ENCODE peak calls at places on chromosome X, in seven cellular contexts. U, M, I, N, J, W and D are unnamed samples.

GRCh38 chrX:17553451-17553850 is 178.5 kb downstream of the NHS start:
- DNase-seq in J (no peak), I (no peak), U (peak; percentile 85), M (peak; percentile 70), N (no peak), W (peak; percentile 20), D (no peak)

GRCh38 chrX:16664059-16664458 is 14.1 kb downstream of the S100G start:
- DNase-seq in U (no peak), M (peak; percentile 67), W (no peak), J (no peak), I (no peak), N (no peak), D (no peak)

GRCh38 chrX:16023790-16024734 is 99.3 kb upstream of the GRPR start:
- DNase-seq in I (no peak), W (no peak), J (no peak), U (no peak), N (no peak), M (peak; percentile 58), D (no peak)

GRCh38 chrX:74525116-74525515 is 89.3 kb downstream of the RLIM start:
- DNase-seq in M (peak; percentile 45), I (no peak), W (no peak), N (no peak), J (no peak), U (no peak), D (no peak)

GRCh38 chrX:33725556-33726232 is 406.4 kb downstream of the FAM47A start:
- DNase-seq in I (no peak), W (no peak), J (peak; percentile 14), U (peak; percentile 16), N (peak; percentile 48), M (no peak), D (peak; percentile 30)

GRCh38 chrX:103275947-103276567 is 493 bp downstream of the TCEAL5 start:
- DNase-seq in W (no peak), U (no peak), I (no peak), M (no peak), J (no peak), N (no peak), D (no peak)

GRCh38 chrX:16836371-16836770 is 33.8 kb downstream of the RBBP7 start:
- DNase-seq in N (no peak), W (peak; percentile 10), I (peak; percentile 18), M (peak; percentile 13), U (no peak), J (no peak), D (peak; percentile 42)

GRCh38 chrX:72025236-72025770 is 106.4 kb downstream of the RTL5 start:
- DNase-seq in N (no peak), W (no peak), J (no peak), U (no peak), M (no peak), I (no peak), D (no peak)

GRCh38 chrX:9285342-9285771 is 179.5 kb upstream of the TBL1X start:
- DNase-seq in I (no peak), U (peak; percentile 62), M (no peak), W (no peak), J (no peak), N (no peak), D (no peak)

GRCh38 chrX:29090811-29091210 is 503.6 kb downstream of the IL1RAPL1 start:
- DNase-seq in I (no peak), M (peak; percentile 29), U (peak; percentile 26), N (no peak), J (no peak), W (no peak), D (no peak)

GRCh38 chrX:25976683-25977310 is 161.3 kb upstream of the MAGEB18 start:
- DNase-seq in N (no peak), I (no peak), M (no peak), J (no peak), W (no peak), U (no peak), D (no peak)

GRCh38 chrX:135421537-135421931 is 210 bp upstream of the SMIM10L2A start:
- DNase-seq in M (peak; percentile 32), J (peak; percentile 88), U (peak; percentile 76), N (peak; percentile 78), W (peak; percentile 88), I (peak; percentile 96), D (peak; percentile 49)

GRCh38 chrX:101291204-101291603 is at the start of gene TAF7L:
- DNase-seq in I (no peak), M (no peak), U (peak; percentile 1), N (no peak), W (no peak), J (peak; percentile 63), D (no peak)

GRCh38 chrX:54807524-54808108 is at the start of gene MAGED2:
- DNase-seq in M (peak; percentile 16), W (peak; percentile 33), I (peak; percentile 15), U (peak; percentile 68), N (no peak), J (peak; percentile 39), D (no peak)

GRCh38 chrX:151779258-151779657 is 44.7 kb downstream of the CNGA2 start:
- DNase-seq in U (no peak), I (no peak), N (no peak), W (no peak), J (no peak), M (no peak), D (no peak)

GRCh38 chrX:22674947-22675346 is 324.8 kb upstream of the DDX53 start:
- DNase-seq in M (no peak), W (no peak), J (no peak), I (no peak), U (no peak), N (no peak), D (no peak)

GRCh38 chrX:142250502-142250901 is 45.4 kb upstream of the MAGEC2 start:
- DNase-seq in J (no peak), N (no peak), W (no peak), U (no peak), I (no peak), M (no peak), D (no peak)

GRCh38 chrX:70479970-70480659 is 35.5 kb downstream of the DLG3 start:
- DNase-seq in N (no peak), W (peak; percentile 60), I (no peak), U (peak; percentile 8), J (peak; percentile 26), M (no peak), D (no peak)

GRCh38 chrX:3175659-3176438 is 134.6 kb downstream of the ARSF start:
- DNase-seq in M (peak; percentile 56), U (no peak), N (no peak), I (no peak), J (no peak), W (no peak), D (no peak)

GRCh38 chrX:16239211-16239610 is 71.9 kb downstream of the MAGEB17 start:
- DNase-seq in M (peak; percentile 88), U (no peak), N (no peak), I (no peak), W (no peak), J (no peak), D (no peak)

GRCh38 chrX:21747523-21747922 is 10.4 kb downstream of the SMPX start:
- DNase-seq in J (no peak), N (no peak), W (no peak), U (peak; percentile 36), M (no peak), I (no peak), D (no peak)

GRCh38 chrX:42496239-42496638 is 281.7 kb downstream of the PPP1R2C start:
- DNase-seq in J (no peak), M (no peak), U (no peak), W (no peak), N (no peak), I (no peak), D (no peak)
- H3K27me3 ChIP-seq in J (no peaks in the 10 kb centered on the region), M (peaks cover 5% of the 10 kb centered on the region), U (no peaks in the 10 kb centered on the region), W (no peaks in the 10 kb centered on the region), N (peaks cover 45% of the 10 kb centered on the region), I (no peaks in the 10 kb centered on the region), D (no peaks in the 10 kb centered on the region)

DNA sequence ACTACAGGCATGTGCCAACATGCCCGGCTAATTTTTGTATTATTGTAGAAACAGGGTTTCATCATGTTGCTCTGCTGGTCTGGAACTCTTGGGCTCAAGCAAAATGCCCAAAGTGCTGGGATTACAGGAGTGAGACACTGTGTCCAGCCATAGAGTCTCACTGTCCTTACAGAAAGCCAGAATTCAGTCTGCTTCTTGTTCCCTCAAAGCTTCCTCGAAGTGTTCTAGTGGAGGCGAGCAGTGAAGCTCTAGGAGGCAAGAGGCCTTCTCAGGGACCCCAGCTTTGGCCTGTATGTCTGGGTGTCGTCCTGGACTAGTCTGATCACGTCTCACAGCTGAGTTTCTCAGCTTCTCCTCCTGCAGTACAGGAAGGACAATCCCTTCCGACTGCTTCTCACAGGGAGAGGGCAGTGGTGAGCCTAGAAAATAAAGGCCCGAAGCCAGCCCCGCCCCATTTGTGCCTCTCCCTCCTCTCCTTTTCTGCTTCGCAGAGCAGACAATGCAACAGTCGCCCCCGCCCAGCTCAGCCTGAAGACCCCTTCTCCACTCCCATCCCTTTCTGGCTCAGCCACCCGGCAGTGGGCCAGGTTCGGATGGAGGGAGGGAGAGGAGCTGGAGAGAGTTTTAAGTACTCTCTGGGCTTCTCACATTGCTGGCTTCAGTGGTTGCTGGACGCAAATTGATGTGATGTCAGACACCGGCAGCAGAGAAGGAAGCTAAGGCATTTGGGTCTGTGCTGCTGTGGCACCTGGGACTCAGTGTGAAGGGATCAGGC is 11.1 kb upstream of the FAM3A start:
- DNase-seq in W (peak; percentile 84), I (peak; percentile 68), J (peak; percentile 86), M (peak; percentile 67), U (peak; percentile 71), N (peak; percentile 75), D (peak; percentile 69)
- TF ChIP-seq POLR2A in W (peak; percentile 21), I (peak; percentile 39), J (no peak), M (no peak), U (no peak), N (no peak), D (no peak)

DNA sequence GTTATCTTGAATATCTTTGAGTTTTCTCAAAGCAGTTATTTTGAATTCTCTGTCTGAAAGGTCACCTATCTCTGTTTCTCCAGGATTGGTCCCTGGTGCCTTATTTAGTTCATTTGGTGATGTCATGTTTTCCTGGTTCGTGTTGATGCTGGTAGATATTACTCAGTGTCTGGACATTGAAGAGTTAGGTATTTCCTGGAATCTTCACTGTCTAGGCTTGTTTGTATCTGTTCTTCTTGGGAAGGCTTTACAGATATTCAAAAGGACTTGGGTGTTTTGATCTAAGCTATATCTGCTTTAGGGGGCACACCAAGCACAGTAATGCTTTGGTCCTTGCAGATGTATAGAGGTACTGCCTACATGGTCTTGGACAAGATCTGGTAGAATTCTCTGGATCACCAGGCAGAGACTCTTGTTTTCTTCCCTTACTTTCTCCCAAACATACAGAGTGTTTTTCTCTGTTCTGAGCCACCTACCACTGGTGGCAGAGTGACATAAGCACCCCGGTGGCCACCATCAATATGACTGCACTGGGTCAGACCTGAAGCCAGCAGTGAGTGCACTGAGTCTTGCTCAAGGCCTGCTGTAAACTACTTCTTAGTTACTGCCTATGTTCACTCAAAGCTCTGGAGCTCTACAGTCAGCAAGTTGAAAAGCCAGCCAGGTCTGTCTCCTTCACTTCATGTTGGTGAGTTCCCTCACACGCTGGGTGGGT is 193.5 kb upstream of the AMOT start:
- DNase-seq in U (no peak), J (no peak), M (no peak), N (no peak), I (no peak), W (no peak), D (no peak)
- H3K27me3 ChIP-seq in U (no peaks in the 10 kb centered on the region), J (no peaks in the 10 kb centered on the region), M (no peaks in the 10 kb centered on the region), N (peaks cover 18% of the 10 kb centered on the region), I (no peaks in the 10 kb centered on the region), W (no peaks in the 10 kb centered on the region), D (no peaks in the 10 kb centered on the region)

DNA sequence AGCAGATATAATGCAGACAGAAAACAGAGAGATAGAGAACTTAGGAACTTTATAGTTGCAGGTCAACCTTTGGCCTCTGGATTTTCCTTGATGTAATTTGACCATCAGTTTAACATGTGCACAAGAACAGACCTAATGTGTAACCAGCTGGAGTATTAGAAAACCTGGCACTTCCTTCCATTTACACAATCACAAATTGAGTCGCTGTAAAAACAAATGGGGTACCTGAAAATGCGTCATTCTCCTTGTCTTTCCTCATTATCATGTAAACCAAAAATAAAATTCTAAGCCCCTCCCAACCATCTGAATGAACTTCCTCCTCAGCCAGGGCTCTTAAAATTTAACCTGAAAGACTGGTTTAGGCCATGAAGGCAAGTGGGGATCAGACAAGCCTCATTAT is 358.4 kb upstream of the MAGEB16 start:
- DNase-seq in N (no peak), I (no peak), U (no peak), J (no peak), M (no peak), W (no peak), D (no peak)
- TF ChIP-seq POLR2A in N (no peak), I (no peak), U (no peak), J (no peak), M (no peak), W (no peak), D (no peak)